ENCODE peak calls at places on chromosome 12, in seven cellular contexts. P is heart left ventricle, H is NAMALWA, Y is NCI-H1092, T is endodermal cell, X is foreskin melanocyte, E is germinal center. G is an unnamed sample.

GRCh38 chr12:75954076-75954475 is 77.5 kb downstream of the PHLDA1 start:
- DNase-seq in P (no peak), H (no peak), Y (no peak), T (no peak), X (peak), E (no peak), G (peak)

GRCh38 chr12:44750468-44750867 is 125.6 kb downstream of the NELL2 start:
- DNase-seq in P (no peak), H (no peak), Y (no peak), T (no peak), X (no peak), E (no peak), G (no peak)

GRCh38 chr12:84642201-84642600 is 270.4 kb downstream of the SLC6A15 start:
- DNase-seq in P (no peak), H (no peak), Y (peak), T (no peak), X (no peak), E (no peak), G (no peak)

GRCh38 chr12:129826273-129826672 is 77.6 kb downstream of the TMEM132D start:
- DNase-seq in P (no peak), H (no peak), Y (no peak), T (no peak), X (no peak), E (no peak), G (no peak)

GRCh38 chr12:52195065-52195730 is 3.4 kb upstream of the KRT80 start:
- DNase-seq in P (no peak), H (no peak), Y (no peak), T (no peak), X (no peak), E (no peak), G (no peak)

GRCh38 chr12:25830456-25830855 is 128.0 kb upstream of the RASSF8 start:
- DNase-seq in P (no peak), H (no peak), Y (no peak), T (no peak), X (no peak), E (no peak), G (no peak)

GRCh38 chr12:402127-402456 is 648 bp downstream of the CCDC77 start:
- DNase-seq in P (no peak), H (peak), Y (no peak), T (peak), X (peak), E (no peak), G (no peak)

GRCh38 chr12:24810378-24810777 is 138.5 kb downstream of the BCAT1 start:
- DNase-seq in P (no peak), H (no peak), Y (no peak), T (no peak), X (no peak), E (no peak), G (no peak)

GRCh38 chr12:58575281-58575680 is 345.0 kb downstream of the LRIG3 start:
- DNase-seq in P (no peak), H (no peak), Y (no peak), T (no peak), X (peak), E (no peak), G (no peak)

GRCh38 chr12:47277972-47278448 is 198.3 kb upstream of the AMIGO2 start:
- DNase-seq in P (no peak), H (no peak), Y (no peak), T (no peak), X (peak), E (no peak), G (peak)

GRCh38 chr12:82383930-82384513 is 25.7 kb downstream of the METTL25 start:
- DNase-seq in P (no peak), H (peak), Y (no peak), T (no peak), X (peak), E (no peak), G (peak)

GRCh38 chr12:71469235-71469873 is 29.8 kb downstream of the LGR5 start:
- DNase-seq in P (no peak), H (no peak), Y (no peak), T (peak), X (no peak), E (no peak), G (no peak)

GRCh38 chr12:1800646-1801284 is 19.6 kb upstream of the LRTM2 start:
- DNase-seq in P (peak), H (peak), Y (peak), T (peak), X (no peak), E (peak), G (peak)

GRCh38 chr12:13154027-13154538 is 42.4 kb upstream of the EMP1 start:
- DNase-seq in P (no peak), H (peak), Y (no peak), T (no peak), X (no peak), E (no peak), G (no peak)

GRCh38 chr12:109518820-109519665 is 41.6 kb downstream of the UBE3B start:
- DNase-seq in P (peak), H (peak), Y (no peak), T (peak), X (peak), E (peak), G (peak)

GRCh38 chr12:78703820-78704525 is 160.6 kb upstream of the SYT1 start:
- DNase-seq in P (no peak), H (no peak), Y (no peak), T (no peak), X (peak), E (no peak), G (no peak)

GRCh38 chr12:8644345-8645248 is 18.0 kb downstream of the MFAP5 start:
- DNase-seq in P (no peak), H (peak), Y (no peak), T (peak), X (no peak), E (peak), G (no peak)

GRCh38 chr12:115451785-115452736 is 768.1 kb upstream of the TBX3 start:
- DNase-seq in P (peak), H (no peak), Y (peak), T (peak), X (no peak), E (peak), G (no peak)

GRCh38 chr12:106205208-106206069 is 42.4 kb downstream of the CKAP4 start:
- DNase-seq in P (peak), H (no peak), Y (peak), T (peak), X (no peak), E (no peak), G (no peak)

GRCh38 chr12:131095826-131096680 is 142.3 kb downstream of the ADGRD1 start:
- DNase-seq in P (no peak), H (no peak), Y (no peak), T (no peak), X (no peak), E (no peak), G (no peak)

GRCh38 chr12:124939428-124940142 is 25.1 kb upstream of the UBC start:
- DNase-seq in P (peak), H (peak), Y (no peak), T (peak), X (peak), E (peak), G (no peak)

GRCh38 chr12:92571169-92571568 is 131.6 kb upstream of the PLEKHG7 start:
- DNase-seq in P (no peak), H (no peak), Y (no peak), T (no peak), X (no peak), E (no peak), G (no peak)

GRCh38 chr12:118060301-118061010 is 523 bp downstream of the WSB2 start:
- DNase-seq in P (peak), H (peak), Y (no peak), T (peak), X (no peak), E (no peak), G (peak)

GRCh38 chr12:2161478-2161877 is 108.7 kb downstream of the CACNA1C start:
- DNase-seq in P (peak), H (no peak), Y (no peak), T (no peak), X (no peak), E (no peak), G (no peak)

GRCh38 chr12:7989827-7990491 is 42.6 kb upstream of the FOXJ2 start:
- DNase-seq in P (peak), H (no peak), Y (no peak), T (no peak), X (no peak), E (no peak), G (peak)

GRCh38 chr12:118299791-118300460 is 72.8 kb downstream of the TAOK3 start:
- DNase-seq in P (no peak), H (no peak), Y (no peak), T (no peak), X (no peak), E (no peak), G (peak)

GRCh38 chr12:107684029-107684790 is 1.4 kb upstream of the PWP1 start:
- DNase-seq in P (no peak), H (peak), Y (no peak), T (no peak), X (peak), E (no peak), G (no peak)

GRCh38 chr12:72178871-72179270 is 93.3 kb upstream of the TRHDE start:
- DNase-seq in P (no peak), H (no peak), Y (no peak), T (no peak), X (no peak), E (no peak), G (no peak)

GRCh38 chr12:116370004-116370404 is 92.5 kb upstream of the MED13L start:
- DNase-seq in P (no peak), H (no peak), Y (no peak), T (no peak), X (no peak), E (no peak), G (no peak)

GRCh38 chr12:113398346-113399290 is 5.1 kb downstream of the SDS start:
- DNase-seq in P (no peak), H (no peak), Y (no peak), T (no peak), X (no peak), E (no peak), G (no peak)

GRCh38 chr12:48266826-48267225 is 63.7 kb upstream of the OR10AD1 start:
- DNase-seq in P (no peak), H (peak), Y (no peak), T (no peak), X (no peak), E (no peak), G (no peak)

GRCh38 chr12:16299403-16299802 is 21.9 kb upstream of the SLC15A5 start:
- DNase-seq in P (no peak), H (no peak), Y (no peak), T (no peak), X (no peak), E (no peak), G (no peak)

GRCh38 chr12:113129664-113130456 is 5.7 kb downstream of the RASAL1 start:
- DNase-seq in P (no peak), H (no peak), Y (no peak), T (no peak), X (no peak), E (peak), G (no peak)

GRCh38 chr12:50988051-50988450 is 35.7 kb downstream of the HIGD1C start:
- DNase-seq in P (no peak), H (no peak), Y (no peak), T (no peak), X (no peak), E (no peak), G (no peak)

GRCh38 chr12:94109154-94109553 is 39.2 kb upstream of the PLXNC1 start:
- DNase-seq in P (no peak), H (no peak), Y (no peak), T (peak), X (peak), E (no peak), G (peak)

G was measured in erythroblast.